ENCODE peak calls at places on chromosome 13, in ten cellular contexts. X, W, A, C, B, Z, M, Q, P and I are unnamed samples.

GRCh38 chr13:102597029-102598015 is 536 bp downstream of the TPP2 start:
- DNase-seq in X (no peak), W (no peak), A (peak), C (no peak), B (peak), Z (peak), M (peak), Q (no peak), P (peak), I (no peak)

GRCh38 chr13:75633285-75633684 is 2.8 kb upstream of the LMO7 start:
- DNase-seq in X (no peak), W (no peak), A (no peak), C (no peak), B (no peak), Z (no peak), M (peak), Q (no peak), P (peak), I (no peak)

GRCh38 chr13:23672616-23673015 is 102.4 kb downstream of the TNFRSF19 start:
- DNase-seq in X (no peak), W (no peak), A (no peak), C (no peak), B (no peak), Z (no peak), M (peak), Q (no peak), P (no peak), I (no peak)

GRCh38 chr13:85313761-85314503 is 485.3 kb downstream of the SLITRK6 start:
- DNase-seq in X (no peak), W (no peak), A (no peak), C (no peak), B (no peak), Z (no peak), M (peak), Q (no peak), P (peak), I (no peak)

GRCh38 chr13:112905990-112906641 is 62.9 kb upstream of the MCF2L start:
- DNase-seq in X (peak), W (no peak), A (no peak), C (no peak), B (no peak), Z (no peak), M (no peak), Q (no peak), P (no peak), I (no peak)

GRCh38 chr13:98273824-98274786 is 97.0 kb upstream of the RNF113B start:
- DNase-seq in X (no peak), W (no peak), A (peak), C (no peak), B (no peak), Z (no peak), M (no peak), Q (no peak), P (no peak), I (no peak)

GRCh38 chr13:99600318-99600717 is 99.0 kb downstream of the TM9SF2 start:
- DNase-seq in X (no peak), W (no peak), A (peak), C (no peak), B (no peak), Z (no peak), M (no peak), Q (no peak), P (no peak), I (no peak)

GRCh38 chr13:49098771-49099512 is 121.2 kb upstream of the MLNR start:
- DNase-seq in X (no peak), W (no peak), A (no peak), C (no peak), B (no peak), Z (no peak), M (peak), Q (peak), P (no peak), I (no peak)

GRCh38 chr13:44819245-44819644 is 170.0 kb downstream of the NUFIP1 start:
- DNase-seq in X (no peak), W (no peak), A (no peak), C (peak), B (no peak), Z (peak), M (peak), Q (no peak), P (peak), I (no peak)

GRCh38 chr13:49421391-49421790 is 22.5 kb downstream of the CAB39L start:
- DNase-seq in X (no peak), W (no peak), A (peak), C (no peak), B (no peak), Z (peak), M (no peak), Q (no peak), P (no peak), I (no peak)

GRCh38 chr13:44244288-44244687 is 129.3 kb upstream of the SERP2 start:
- DNase-seq in X (no peak), W (no peak), A (no peak), C (no peak), B (no peak), Z (no peak), M (no peak), Q (peak), P (no peak), I (no peak)

GRCh38 chr13:101416181-101417042 is at the start of gene NALCN:
- DNase-seq in X (no peak), W (no peak), A (peak), C (no peak), B (no peak), Z (peak), M (peak), Q (peak), P (peak), I (peak)

GRCh38 chr13:27110056-27110746 is 61.4 kb downstream of the USP12 start:
- DNase-seq in X (no peak), W (no peak), A (no peak), C (no peak), B (no peak), Z (no peak), M (no peak), Q (no peak), P (no peak), I (no peak)

GRCh38 chr13:21124853-21125252 is 51.5 kb downstream of the SKA3 start:
- DNase-seq in X (no peak), W (no peak), A (peak), C (no peak), B (no peak), Z (no peak), M (peak), Q (no peak), P (no peak), I (no peak)

GRCh38 chr13:42808572-42808971 is 27.2 kb downstream of the FAM216B start:
- DNase-seq in X (no peak), W (no peak), A (no peak), C (no peak), B (no peak), Z (no peak), M (no peak), Q (no peak), P (no peak), I (no peak)

GRCh38 chr13:94656766-94657165 is 55.1 kb downstream of the GPR180 start:
- DNase-seq in X (no peak), W (no peak), A (no peak), C (peak), B (no peak), Z (peak), M (peak), Q (no peak), P (peak), I (no peak)

GRCh38 chr13:40024578-40024952 is 369.1 kb downstream of the COG6 start:
- DNase-seq in X (no peak), W (no peak), A (no peak), C (no peak), B (no peak), Z (no peak), M (peak), Q (no peak), P (no peak), I (no peak)